ENCODE peak calls at places on chromosomes 5 and 9, in five cellular contexts. One of them, this sample, is unnamed.

GRCh38 chr9:18720691-18721090 is 246.7 kb downstream of the ADAMTSL1 start:
- DNase-seq in GM12891: no peak
- DNase-seq in astrocyte of the spinal cord: peak; percentile 58
- DNase-seq in CD4-positive, alpha-beta T cell: no peak
- DNase-seq in adipocyte: no peak
- DNase-seq in this sample: no peak

GRCh38 chr9:122464633-122465567 is 12.8 kb downstream of the OR1J1 start:
- DNase-seq in GM12891: peak; percentile 26
- DNase-seq in astrocyte of the spinal cord: peak; percentile 86
- DNase-seq in CD4-positive, alpha-beta T cell: peak; percentile 51
- DNase-seq in adipocyte: peak; percentile 98
- DNase-seq in this sample: peak; percentile 82

GRCh38 chr9:134811079-134811672 is 69.4 kb upstream of the FCN2 start:
- DNase-seq in GM12891: no peak
- DNase-seq in astrocyte of the spinal cord: no peak
- DNase-seq in CD4-positive, alpha-beta T cell: no peak
- DNase-seq in adipocyte: no peak
- DNase-seq in this sample: no peak

GRCh38 chr9:101455656-101456235 is 20.2 kb upstream of the ALDOB start:
- DNase-seq in GM12891: no peak
- DNase-seq in astrocyte of the spinal cord: peak; percentile 62
- DNase-seq in CD4-positive, alpha-beta T cell: no peak
- DNase-seq in adipocyte: no peak
- DNase-seq in this sample: no peak

GRCh38 chr5:103624035-103624461 is 61.5 kb upstream of the NUDT12 start:
- DNase-seq in GM12891: no peak
- DNase-seq in astrocyte of the spinal cord: peak; percentile 91
- DNase-seq in CD4-positive, alpha-beta T cell: no peak
- DNase-seq in adipocyte: peak; percentile 95
- DNase-seq in this sample: no peak

GRCh38 chr5:139388198-139388821 is 1.4 kb downstream of the MZB1 start:
- DNase-seq in GM12891: no peak
- DNase-seq in astrocyte of the spinal cord: no peak
- DNase-seq in CD4-positive, alpha-beta T cell: no peak
- DNase-seq in adipocyte: peak; percentile 30
- DNase-seq in this sample: no peak

GRCh38 chr9:16331527-16331926 is 538.9 kb downstream of the BNC2 start:
- DNase-seq in GM12891: no peak
- DNase-seq in astrocyte of the spinal cord: no peak
- DNase-seq in CD4-positive, alpha-beta T cell: no peak
- DNase-seq in adipocyte: no peak
- DNase-seq in this sample: no peak

GRCh38 chr9:80359291-80359690 is 787.5 kb downstream of the TLE4 start:
- DNase-seq in GM12891: no peak
- DNase-seq in astrocyte of the spinal cord: no peak
- DNase-seq in CD4-positive, alpha-beta T cell: no peak
- DNase-seq in adipocyte: no peak
- DNase-seq in this sample: no peak

GRCh38 chr9:132404228-132404881 is 2.3 kb downstream of the TTF1 start:
- DNase-seq in GM12891: no peak
- DNase-seq in astrocyte of the spinal cord: no peak
- DNase-seq in CD4-positive, alpha-beta T cell: no peak
- DNase-seq in adipocyte: no peak
- DNase-seq in this sample: no peak

GRCh38 chr5:158126442-158127399 is 267.8 kb upstream of the CLINT1 start:
- DNase-seq in GM12891: no peak
- DNase-seq in astrocyte of the spinal cord: no peak
- DNase-seq in CD4-positive, alpha-beta T cell: no peak
- DNase-seq in adipocyte: no peak
- DNase-seq in this sample: peak; percentile 67

This sample was measured in NCI-H2171 treated with DMSO at 0.1 percent for 48 hours.